ENCODE peak calls at places on chromosomes 6 and 20, in four cellular contexts. Y, Z, O and B are unnamed samples.

GRCh38 chr6:35363293-35363750 is 21.0 kb downstream of the PPARD start:
- DNase-seq in Y (no peak), Z (no peak), O (no peak), B (no peak)

GRCh38 chr6:44036196-44036595 is 91.1 kb downstream of the MRPL14 start:
- DNase-seq in Y (no peak), Z (peak; percentile 34), O (no peak), B (no peak)

GRCh38 chr6:103875221-103875620 is 984.5 kb downstream of the HACE1 start:
- DNase-seq in Y (no peak), Z (no peak), O (no peak), B (no peak)

GRCh38 chr6:53142810-53143209 is 5.8 kb downstream of the GCM1 start:
- DNase-seq in Y (no peak), Z (no peak), O (no peak), B (no peak)

GRCh38 chr6:93418448-93419303 is 683 bp downstream of the EPHA7 start:
- DNase-seq in Y (no peak), Z (peak; percentile 72), O (no peak), B (peak; percentile 40)

GRCh38 chr20:43959079-43959919 is 44.6 kb downstream of the TOX2 start:
- DNase-seq in Y (no peak), Z (no peak), O (no peak), B (no peak)

GRCh38 chr6:156427345-156427744 is 349.8 kb upstream of the ARID1B start:
- DNase-seq in Y (no peak), Z (no peak), O (no peak), B (no peak)

GRCh38 chr6:93779086-93779858 is 359.9 kb upstream of the EPHA7 start:
- DNase-seq in Y (no peak), Z (no peak), O (no peak), B (no peak)

GRCh38 chr6:156954191-156954590 is 177.0 kb downstream of the ARID1B start:
- DNase-seq in Y (no peak), Z (no peak), O (no peak), B (no peak)

GRCh38 chr20:18904624-18905023 is 91.0 kb downstream of the SCP2D1 start:
- DNase-seq in Y (peak; percentile 1), Z (no peak), O (no peak), B (no peak)

GRCh38 chr20:50977066-50978045 is 18.7 kb downstream of the MOCS3 start:
- DNase-seq in Y (no peak), Z (no peak), O (no peak), B (no peak)

GRCh38 chr6:26474439-26474881 is 16.7 kb downstream of the BTN2A1 start:
- DNase-seq in Y (no peak), Z (no peak), O (no peak), B (no peak)

GRCh38 chr6:52650946-52651345 is 20.0 kb upstream of the TMEM14A start:
- DNase-seq in Y (no peak), Z (no peak), O (no peak), B (no peak)

GRCh38 chr6:21312118-21312517 is 281.4 kb upstream of the SOX4 start:
- DNase-seq in Y (no peak), Z (no peak), O (no peak), B (no peak)

GRCh38 chr6:14059791-14060436 is 57.7 kb upstream of the CD83 start:
- DNase-seq in Y (no peak), Z (no peak), O (peak; percentile 29), B (peak; percentile 46)

GRCh38 chr6:6940031-6940664 is 167.6 kb upstream of the RREB1 start:
- DNase-seq in Y (no peak), Z (no peak), O (no peak), B (no peak)

GRCh38 chr6:153947817-153948447 is 91.1 kb upstream of the OPRM1 start:
- DNase-seq in Y (peak; percentile 21), Z (no peak), O (no peak), B (no peak)

GRCh38 chr6:23349521-23350147 is 776.4 kb upstream of the NRSN1 start:
- DNase-seq in Y (peak; percentile 12), Z (no peak), O (no peak), B (no peak)

GRCh38 chr20:10577648-10578047 is 96.2 kb downstream of the JAG1 start:
- DNase-seq in Y (no peak), Z (no peak), O (no peak), B (no peak)

GRCh38 chr6:121630716-121631115 is 195.3 kb downstream of the GJA1 start:
- DNase-seq in Y (no peak), Z (no peak), O (no peak), B (no peak)

GRCh38 chr6:20377623-20378265 is 23.9 kb upstream of the E2F3 start:
- DNase-seq in Y (no peak), Z (no peak), O (no peak), B (no peak)

GRCh38 chr20:40689943-40690835 is 1.2 kb upstream of the MAFB start:
- DNase-seq in Y (peak; percentile 51), Z (peak; percentile 95), O (peak; percentile 90), B (peak; percentile 91)

GRCh38 chr6:167747645-167748044 is 79.1 kb upstream of the AFDN start:
- DNase-seq in Y (no peak), Z (no peak), O (no peak), B (no peak)

GRCh38 chr20:13262701-13263335 is 41.7 kb downstream of the ISM1 start:
- DNase-seq in Y (no peak), Z (no peak), O (no peak), B (no peak)

GRCh38 chr6:75278474-75279077 is 6.0 kb downstream of the TMEM30A start:
- DNase-seq in Y (no peak), Z (no peak), O (no peak), B (no peak)

GRCh38 chr6:117481926-117482239 is 591 bp upstream of the DCBLD1 start:
- DNase-seq in Y (no peak), Z (no peak), O (no peak), B (no peak)

GRCh38 chr6:13274707-13275434 is 53.5 kb downstream of the TBC1D7 start:
- DNase-seq in Y (no peak), Z (no peak), O (no peak), B (no peak)

GRCh38 chr6:108581237-108581931 is 20.7 kb downstream of the FOXO3 start:
- DNase-seq in Y (no peak), Z (peak; percentile 85), O (no peak), B (peak; percentile 42)

GRCh38 chr6:100346828-100347227 is 117.9 kb downstream of the SIM1 start:
- DNase-seq in Y (no peak), Z (no peak), O (no peak), B (no peak)

GRCh38 chr6:75217203-75217602 is 11.3 kb upstream of the COL12A1 start:
- DNase-seq in Y (no peak), Z (no peak), O (no peak), B (no peak)

GRCh38 chr6:14129572-14129971 is 12.0 kb downstream of the CD83 start:
- DNase-seq in Y (peak; percentile 34), Z (peak; percentile 67), O (peak; percentile 57), B (peak; percentile 32)

GRCh38 chr6:153301602-153302001 is 170.5 kb upstream of the RGS17 start:
- DNase-seq in Y (no peak), Z (no peak), O (no peak), B (no peak)

GRCh38 chr6:79230149-79230548 is 4.3 kb downstream of the HMGN3 start:
- DNase-seq in Y (no peak), Z (no peak), O (no peak), B (no peak)

GRCh38 chr20:45993197-45993951 is 15.3 kb upstream of the MMP9 start:
- DNase-seq in Y (peak; percentile 57), Z (peak; percentile 45), O (peak; percentile 52), B (no peak)

GRCh38 chr6:128413291-128413690 is 107.1 kb downstream of the PTPRK start:
- DNase-seq in Y (no peak), Z (no peak), O (no peak), B (no peak)

GRCh38 chr6:52162940-52163908 is 23.0 kb upstream of the IL17A start:
- DNase-seq in Y (peak; percentile 54), Z (no peak), O (no peak), B (no peak)

GRCh38 chr6:53015486-53015885 is 20.4 kb upstream of the GSTA4 start:
- DNase-seq in Y (no peak), Z (no peak), O (no peak), B (no peak)

GRCh38 chr6:41733707-41734665 is 1.4 kb downstream of the TFEB start:
- DNase-seq in Y (peak; percentile 36), Z (peak; percentile 89), O (peak; percentile 77), B (peak; percentile 77)

GRCh38 chr6:41733349-41733706 is 2.1 kb downstream of the TFEB start:
- DNase-seq in Y (no peak), Z (no peak), O (no peak), B (no peak)

GRCh38 chr6:41731561-41732086 is 3.8 kb downstream of the TFEB start:
- DNase-seq in Y (no peak), Z (no peak), O (no peak), B (no peak)

GRCh38 chr6:41732149-41732548 is 3.3 kb downstream of the TFEB start:
- DNase-seq in Y (no peak), Z (no peak), O (no peak), B (no peak)

GRCh38 chr6:41732601-41733348 is 2.6 kb downstream of the TFEB start:
- DNase-seq in Y (no peak), Z (no peak), O (peak; percentile 41), B (peak; percentile 30)
- TF ChIP-seq POLR2AphosphoS5 in Y (no peak), Z (no peak), O (peak; percentile 11), B (peak; percentile 21)

GRCh38 chr20:53061305-53061704 is 89.1 kb downstream of the TSHZ2 start:
- DNase-seq in Y (no peak), Z (no peak), O (no peak), B (no peak)

GRCh38 chr20:53052380-53052779 is 80.2 kb downstream of the TSHZ2 start:
- DNase-seq in Y (no peak), Z (no peak), O (no peak), B (no peak)

GRCh38 chr20:53057579-53057978 is 85.4 kb downstream of the TSHZ2 start:
- DNase-seq in Y (no peak), Z (no peak), O (no peak), B (no peak)

GRCh38 chr20:53050338-53050737 is 78.2 kb downstream of the TSHZ2 start:
- DNase-seq in Y (no peak), Z (no peak), O (no peak), B (no peak)

DNA sequence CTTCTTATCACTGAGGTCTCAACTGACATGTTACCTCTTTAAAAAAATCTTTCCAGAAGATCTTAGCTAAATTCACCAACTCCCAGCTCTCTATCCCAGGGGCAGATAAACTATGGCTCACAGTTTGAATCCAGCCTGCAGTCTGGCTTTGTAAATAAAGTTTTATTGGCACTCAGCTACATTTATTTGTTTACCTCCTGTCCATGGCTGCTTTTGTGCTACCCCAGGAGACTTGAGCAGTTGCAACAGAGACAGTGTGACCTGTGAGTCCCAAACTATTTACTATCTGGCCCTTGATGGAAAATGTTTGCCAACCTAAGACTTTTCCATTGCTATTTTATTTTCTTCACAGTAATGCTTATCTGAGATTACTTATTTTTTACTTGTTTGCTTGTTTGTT is 83.5 kb downstream of the TSHZ2 start:
- DNase-seq in Y (no peak), Z (no peak), O (no peak), B (no peak)
- H3K4me1 ChIP-seq in Y (no peaks in the 10 kb centered on the region), Z (no peaks in the 10 kb centered on the region), O (no peaks in the 10 kb centered on the region), B (no peaks in the 10 kb centered on the region)

GRCh38 chr20:24994470-24995368 is 2.2 kb upstream of the APMAP start:
- DNase-seq in Y (peak; percentile 55), Z (peak; percentile 95), O (peak; percentile 83), B (peak; percentile 77)
- TF ChIP-seq POLR2AphosphoS5 in Y (no peak), Z (peak; percentile 56), O (peak; percentile 71), B (peak; percentile 76)

DNA sequence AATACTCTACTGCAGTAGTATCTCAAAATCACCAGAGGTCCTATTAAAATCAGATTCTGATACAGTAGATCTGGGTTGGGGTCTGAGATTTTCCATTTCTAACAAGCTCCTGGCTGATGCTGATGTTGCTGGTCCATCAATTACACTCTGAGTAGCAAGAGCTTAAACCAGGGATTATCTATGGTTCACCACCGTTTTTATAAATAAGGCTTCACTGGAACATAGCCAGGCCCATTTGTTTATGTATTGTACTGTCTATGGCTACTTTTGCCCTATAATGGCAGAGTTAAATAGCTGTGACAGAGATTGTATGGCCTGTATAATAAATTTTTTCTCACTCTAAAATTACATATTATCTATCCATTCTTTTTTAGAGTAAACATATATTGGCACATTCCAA is 53.0 kb downstream of the NUDT3 start:
- DNase-seq in Y (no peak), Z (no peak), O (no peak), B (no peak)
- H3K4me1 ChIP-seq in Y (no peaks in the 10 kb centered on the region), Z (no peaks in the 10 kb centered on the region), O (peaks cover 58% of the 10 kb centered on the region), B (peaks cover 4% of the 10 kb centered on the region)